ENCODE peak calls at places on chromosomes 4 and X, in seven cellular contexts. C, L, V, W, E, O and A are unnamed samples.

GRCh38 chrX:133053854-133054565 is 42.9 kb downstream of the USP26 start:
- DNase-seq in O (no peak), E (no peak), L (no peak), V (no peak), W (no peak), C (no peak), A (no peak)

GRCh38 chr4:1207603-1208265 is 35.4 kb upstream of the SPON2 start:
- DNase-seq in V (no peak), E (peak; percentile 90), O (no peak), C (no peak), L (no peak), W (no peak), A (no peak)

GRCh38 chrX:39944416-39944815 is 153.3 kb downstream of the BCOR start:
- DNase-seq in L (no peak), E (no peak), W (no peak), C (no peak), V (no peak), O (no peak), A (no peak)

GRCh38 chr4:58216461-58216860 is 1106.3 kb upstream of the IGFBP7 start:
- DNase-seq in E (no peak), L (no peak), C (no peak), V (no peak), O (no peak), W (no peak), A (no peak)

GRCh38 chr4:77167866-77168265 is 10.9 kb downstream of the CCNG2 start:
- DNase-seq in E (no peak), C (no peak), V (no peak), L (no peak), W (no peak), O (no peak), A (no peak)

GRCh38 chrX:135974279-135974856 is 580 bp upstream of the MMGT1 start:
- DNase-seq in L (peak; percentile 83), W (peak; percentile 75), E (no peak), O (peak; percentile 76), V (peak; percentile 23), C (no peak), A (peak; percentile 84)

GRCh38 chr4:1030559-1030958 is 19.1 kb downstream of the FGFRL1 start:
- DNase-seq in L (no peak), C (no peak), O (no peak), E (no peak), W (peak; percentile 20), V (no peak), A (no peak)

GRCh38 chr4:77819409-77819835 is 254 bp upstream of the CNOT6L start:
- DNase-seq in E (peak; percentile 39), W (peak; percentile 75), L (peak; percentile 61), C (no peak), V (no peak), O (peak; percentile 88), A (no peak)

GRCh38 chrX:41010188-41010846 is 74.9 kb upstream of the USP9X start:
- DNase-seq in O (peak; percentile 78), C (no peak), W (no peak), E (peak; percentile 50), L (peak; percentile 56), V (no peak), A (no peak)